ENCODE peak calls at places on chromosomes 1 and 21, in ten cellular contexts. S is IMR-90; U is cerebellar cortex; Q is stimulated activated CD4-positive, alpha-beta T cell treated with anti-CD3 and anti-CD28 coated beads, TNF-alpha, amount 100 ng/mL, for 48 hours; P is progenitor cell of endocrine pancreas; J is nucleus accumbens; Y is left ventricle myocardium superior; B is globus pallidus; V is left lung; R is M059J. W is an unnamed sample.
A peak's percentile ranks its signal among the peaks of the same experiment; 100 is the strongest.

GRCh38 chr21:42530167-42530518 is 16.5 kb downstream of the SLC37A1 start:
- DNase-seq in Q (no peak), J (no peak), U (no peak), Y (no peak), V (no peak), S (no peak), R (no peak), P (no peak), B (no peak), W (no peak)

GRCh38 chr1:228793032-228793431 is 57.8 kb downstream of the RHOU start:
- DNase-seq in R (no peak), V (no peak), P (no peak), U (no peak), Y (no peak), J (no peak), B (no peak), Q (no peak), S (no peak), W (no peak)

GRCh38 chr1:119081267-119081666 is 59.2 kb downstream of the WARS2 start:
- DNase-seq in S (peak; percentile 64), B (no peak), J (no peak), V (no peak), Y (no peak), Q (no peak), R (peak; percentile 56), P (no peak), U (peak; percentile 21), W (no peak)

GRCh38 chr1:24283326-24284155 is 35.6 kb upstream of the GRHL3 start:
- DNase-seq in P (no peak), Q (no peak), U (no peak), B (no peak), R (peak; percentile 92), V (no peak), J (no peak), S (peak; percentile 86), Y (no peak), W (no peak)

GRCh38 chr1:155962599-155963211 is 15.6 kb downstream of the ARHGEF2 start:
- DNase-seq in J (no peak), Y (peak; percentile 69), R (peak; percentile 87), Q (no peak), V (no peak), B (no peak), P (no peak), S (no peak), U (peak; percentile 28), W (no peak)

GRCh38 chr1:7249516-7249915 is 464.3 kb downstream of the CAMTA1 start:
- DNase-seq in B (no peak), P (no peak), R (peak; percentile 55), Y (no peak), Q (no peak), S (no peak), J (no peak), U (no peak), V (no peak), W (no peak)

GRCh38 chr21:36069713-36070573 is at the start of gene CBR1:
- DNase-seq in Q (peak; percentile 78), B (peak; percentile 97), P (peak; percentile 24), U (peak; percentile 94), R (peak; percentile 94), S (peak; percentile 93), V (peak; percentile 98), J (peak; percentile 95), Y (peak; percentile 97), W (peak; percentile 96)

GRCh38 chr21:17818158-17819113 is 720 bp downstream of the C21orf91 start:
- DNase-seq in Q (no peak), U (peak; percentile 32), P (peak; percentile 25), B (no peak), S (peak; percentile 23), J (peak; percentile 59), V (peak; percentile 53), R (peak; percentile 34), Y (peak; percentile 53), W (peak; percentile 20)

GRCh38 chr1:178993559-178993958 is 32.1 kb upstream of the FAM20B start:
- DNase-seq in Q (no peak), S (no peak), R (no peak), U (no peak), J (no peak), Y (no peak), B (no peak), V (no peak), P (no peak), W (no peak)

GRCh38 chr21:36125513-36126121 is 9.3 kb upstream of the CBR3 start:
- DNase-seq in Y (peak; percentile 55), B (peak; percentile 54), R (peak; percentile 57), P (peak; percentile 25), V (peak; percentile 53), U (peak; percentile 72), S (peak; percentile 70), J (no peak), Q (no peak), W (peak; percentile 40)

GRCh38 chr1:47564570-47564969 is 126.7 kb downstream of the FOXD2 start:
- DNase-seq in B (no peak), Y (no peak), Q (no peak), V (no peak), J (no peak), U (no peak), P (no peak), R (no peak), S (no peak), W (no peak)

GRCh38 chr1:183349201-183349711 is 68.9 kb downstream of the NMNAT2 start:
- DNase-seq in V (no peak), R (peak; percentile 33), Y (no peak), S (peak; percentile 52), J (no peak), B (peak; percentile 67), Q (no peak), P (no peak), U (peak; percentile 93), W (no peak)

GRCh38 chr1:26786437-26787380 is 1.0 kb upstream of the PIGV start:
- DNase-seq in U (peak; percentile 80), Y (peak; percentile 78), P (no peak), J (peak; percentile 30), B (peak; percentile 68), S (peak; percentile 86), R (peak; percentile 94), V (peak; percentile 64), Q (no peak), W (peak; percentile 67)

GRCh38 chr1:25182629-25183028 is 49.7 kb downstream of the SYF2 start:
- DNase-seq in Q (no peak), R (peak; percentile 93), B (no peak), V (no peak), S (peak; percentile 79), J (no peak), U (no peak), Y (no peak), P (no peak), W (no peak)

GRCh38 chr1:29975036-29975694 is 738.8 kb downstream of the PTPRU start:
- DNase-seq in Y (no peak), J (no peak), Q (no peak), B (no peak), V (no peak), U (no peak), P (peak; percentile 34), R (peak; percentile 53), S (peak; percentile 49), W (no peak)

GRCh38 chr21:22743085-22743484 is 1744.9 kb downstream of the NCAM2 start:
- DNase-seq in Y (no peak), S (no peak), J (no peak), U (peak; percentile 33), R (no peak), B (no peak), Q (no peak), V (no peak), P (no peak), W (no peak)

GRCh38 chr1:182754915-182755314 is 34.7 kb upstream of the NPL start:
- DNase-seq in B (no peak), J (no peak), S (no peak), P (no peak), R (no peak), U (no peak), V (no peak), Y (no peak), Q (no peak), W (no peak)

GRCh38 chr1:224900062-224900461 is 29.4 kb upstream of the DNAH14 start:
- DNase-seq in V (no peak), Q (no peak), R (no peak), J (no peak), B (no peak), U (no peak), P (no peak), S (no peak), Y (no peak), W (no peak)

GRCh38 chr1:33317354-33317753 is 3.5 kb downstream of the A3GALT2 start:
- DNase-seq in U (no peak), V (no peak), R (no peak), S (no peak), J (no peak), Q (no peak), P (no peak), Y (no peak), B (no peak), W (no peak)

GRCh38 chr1:49436865-49437264 is 586.9 kb downstream of the AGBL4 start:
- DNase-seq in S (no peak), Y (no peak), B (no peak), P (no peak), Q (no peak), J (no peak), R (no peak), U (no peak), V (no peak), W (no peak)

GRCh38 chr1:111734426-111734825 is 4.8 kb downstream of the INKA2 start:
- DNase-seq in P (no peak), V (no peak), R (no peak), B (no peak), Q (no peak), S (no peak), J (no peak), Y (no peak), U (no peak), W (no peak)

GRCh38 chr1:10637833-10638558 is 158.4 kb downstream of the CASZ1 start:
- DNase-seq in S (no peak), J (no peak), U (no peak), V (no peak), B (no peak), Y (no peak), R (no peak), Q (no peak), P (no peak), W (no peak)

W was measured in left ventricle myocardium inferior.